ENCODE peak calls at places on chromosomes 5 and 9, in ten cellular contexts. Z, R, J, E, C, T, K, O, B and H are unnamed samples.

GRCh38 chr9:136611119-136611518 is 51.6 kb upstream of the EGFL7 start:
- DNase-seq in E (no peak), Z (no peak), T (no peak), K (no peak), O (no peak), C (no peak), R (no peak), B (no peak), J (no peak), H (no peak)

GRCh38 chr5:32309766-32310165 is 3.0 kb downstream of the MTMR12 start:
- DNase-seq in Z (no peak), E (no peak), J (no peak), K (no peak), B (no peak), O (no peak), C (no peak), R (no peak), T (no peak), H (no peak)

GRCh38 chr5:91373600-91373999 is 9.5 kb downstream of the ARRDC3 start:
- DNase-seq in J (no peak), R (no peak), Z (no peak), B (no peak), K (no peak), C (no peak), O (no peak), E (no peak), T (no peak), H (no peak)

GRCh38 chr5:155049569-155050383 is 36.2 kb downstream of the KIF4B start:
- DNase-seq in O (no peak), B (no peak), C (no peak), J (no peak), T (no peak), R (no peak), E (no peak), Z (peak; percentile 4), K (peak; percentile 4), H (no peak)

GRCh38 chr9:125409637-125410521 is 148.3 kb downstream of the GAPVD1 start:
- DNase-seq in K (peak; percentile 48), C (no peak), B (no peak), J (no peak), Z (peak; percentile 53), E (no peak), R (peak; percentile 81), T (no peak), O (no peak), H (no peak)

GRCh38 chr5:172004824-172005237 is 1.6 kb downstream of the FBXW11 start:
- DNase-seq in O (no peak), T (no peak), B (no peak), R (no peak), J (no peak), K (no peak), Z (no peak), C (no peak), E (no peak), H (no peak)

GRCh38 chr5:172921906-172922305 is 37.3 kb upstream of the RPL26L1 start:
- DNase-seq in B (no peak), R (no peak), O (no peak), T (no peak), C (no peak), K (no peak), J (no peak), E (no peak), Z (no peak), H (no peak)

GRCh38 chr9:78865757-78866156 is 568.8 kb downstream of the PSAT1 start:
- DNase-seq in K (no peak), Z (no peak), R (no peak), E (no peak), B (no peak), O (no peak), T (no peak), C (no peak), J (no peak), H (no peak)

GRCh38 chr5:93674866-93675457 is 66.4 kb downstream of the POU5F2 start:
- DNase-seq in B (no peak), Z (no peak), K (no peak), C (no peak), E (no peak), T (no peak), O (no peak), J (no peak), R (no peak), H (no peak)

GRCh38 chr5:81751836-81752643 is 1.1 kb upstream of the SSBP2 start:
- DNase-seq in B (peak; percentile 30), Z (no peak), C (peak; percentile 77), E (no peak), R (no peak), T (no peak), K (no peak), O (peak; percentile 47), J (no peak), H (no peak)

GRCh38 chr9:95570646-95571045 is 53.9 kb upstream of the PTCH1 start:
- DNase-seq in J (no peak), B (no peak), K (no peak), R (no peak), Z (no peak), C (no peak), E (no peak), O (no peak), T (no peak), H (no peak)

GRCh38 chr5:9774472-9775079 is 144.4 kb upstream of the TAS2R1 start:
- DNase-seq in K (peak; percentile 3), J (no peak), Z (peak; percentile 84), B (no peak), C (no peak), E (no peak), O (no peak), T (no peak), R (no peak), H (no peak)
- TF ChIP-seq CTCF in K (no peak), J (no peak), Z (peak; percentile 63), B (no peak), C (no peak), E (no peak), O (no peak), T (no peak), R (no peak), H (no peak)

DNA sequence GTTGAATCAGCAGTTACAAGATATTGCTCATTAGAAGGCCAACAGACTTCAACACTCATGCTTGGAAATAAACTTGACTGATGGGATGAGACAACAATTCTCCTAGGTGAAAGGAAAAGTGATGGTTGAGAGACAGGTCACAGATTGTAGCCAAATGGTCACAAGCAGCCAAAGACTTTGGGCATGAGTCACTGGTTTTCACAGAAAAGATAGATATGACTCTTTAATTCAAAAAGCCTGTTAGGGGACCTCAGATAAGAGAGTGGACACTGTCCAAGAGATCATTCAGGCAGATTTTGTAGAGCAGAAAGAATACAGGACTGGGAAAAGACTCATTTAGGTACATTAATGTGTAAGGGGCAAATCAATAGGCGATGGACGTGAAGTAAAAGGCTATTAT is 982.5 kb downstream of the MAT2B start:
- DNase-seq in B (no peak), O (no peak), J (no peak), R (no peak), C (no peak), K (no peak), T (no peak), E (no peak), Z (peak; percentile 20), H (no peak)
- H3K4me1 ChIP-seq in B (no peaks in the 10 kb centered on the region), O (no peaks in the 10 kb centered on the region), J (no peaks in the 10 kb centered on the region), R (no peaks in the 10 kb centered on the region), C (no peaks in the 10 kb centered on the region), K (no peaks in the 10 kb centered on the region), T (no peaks in the 10 kb centered on the region), E (no peaks in the 10 kb centered on the region), Z (no peaks in the 10 kb centered on the region), H (no peaks in the 10 kb centered on the region)

DNA sequence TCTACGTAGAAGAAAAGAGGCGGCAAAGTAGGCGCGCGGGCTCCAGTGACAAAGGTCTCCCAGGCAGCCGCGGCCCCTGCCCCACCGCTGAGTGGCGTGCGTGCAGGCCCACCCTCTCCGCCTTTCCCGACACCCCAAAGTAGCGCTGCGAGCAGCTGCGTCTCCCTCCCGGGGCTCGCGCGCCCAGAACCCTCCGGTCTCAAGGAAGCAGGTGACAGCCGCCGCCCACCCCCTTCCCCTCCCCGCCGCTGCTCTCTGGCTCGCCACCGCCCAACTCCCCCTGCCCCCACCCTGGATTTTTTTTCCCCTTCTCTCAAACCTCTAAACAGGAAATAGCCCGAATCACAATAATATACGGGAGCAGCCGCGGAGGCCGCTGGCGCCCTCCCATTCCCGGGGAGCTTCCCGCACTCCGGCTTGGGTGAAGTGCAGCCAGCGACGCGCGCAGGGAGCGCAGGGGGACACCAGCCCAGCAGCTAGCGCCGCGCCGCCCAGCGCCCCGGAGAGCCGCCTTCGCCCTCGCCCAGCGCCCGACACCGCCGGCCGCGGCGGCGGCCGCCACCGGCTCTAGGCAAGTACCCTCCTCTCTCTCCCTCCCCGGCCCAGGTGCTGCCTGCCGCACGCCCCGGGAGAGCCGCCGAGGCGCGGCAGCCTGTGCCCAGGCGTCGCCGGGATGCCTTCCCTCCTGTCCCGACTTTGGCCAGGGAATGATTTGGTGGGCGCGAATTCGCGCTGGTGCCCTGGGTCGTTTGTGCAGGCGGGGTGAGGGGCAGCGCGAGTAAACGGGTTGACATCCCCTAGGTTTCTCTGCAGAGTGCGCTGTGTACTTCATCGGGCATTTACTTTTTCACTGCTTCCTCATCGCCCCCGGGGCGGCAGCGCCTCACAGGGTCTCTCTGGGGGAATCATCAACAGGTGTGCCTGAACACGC is 52.7 kb upstream of the TJP2 start:
- DNase-seq in E (no peak), J (peak; percentile 72), T (peak; percentile 85), C (no peak), O (peak; percentile 56), R (peak; percentile 33), Z (peak; percentile 31), K (peak; percentile 72), B (peak; percentile 66), H (peak; percentile 65)
- TF ChIP-seq POLR2A in E (no peak), J (peak; percentile 36), T (no peak), C (peak; percentile 10), O (no peak), R (no peak), Z (no peak), K (no peak), B (no peak), H (no peak)

GRCh38 chr5:72280655-72281069 is 39.4 kb downstream of the MRPS27 start:
- DNase-seq in J (no peak), C (no peak), K (no peak), B (no peak), E (no peak), O (peak; percentile 27), Z (peak; percentile 66), R (peak; percentile 55), T (no peak), H (no peak)
- TF ChIP-seq CTCF in J (no peak), C (peak; percentile 56), K (peak; percentile 37), B (no peak), E (peak; percentile 11), O (no peak), Z (peak; percentile 52), R (peak; percentile 49), T (no peak), H (peak; percentile 19)

DNA sequence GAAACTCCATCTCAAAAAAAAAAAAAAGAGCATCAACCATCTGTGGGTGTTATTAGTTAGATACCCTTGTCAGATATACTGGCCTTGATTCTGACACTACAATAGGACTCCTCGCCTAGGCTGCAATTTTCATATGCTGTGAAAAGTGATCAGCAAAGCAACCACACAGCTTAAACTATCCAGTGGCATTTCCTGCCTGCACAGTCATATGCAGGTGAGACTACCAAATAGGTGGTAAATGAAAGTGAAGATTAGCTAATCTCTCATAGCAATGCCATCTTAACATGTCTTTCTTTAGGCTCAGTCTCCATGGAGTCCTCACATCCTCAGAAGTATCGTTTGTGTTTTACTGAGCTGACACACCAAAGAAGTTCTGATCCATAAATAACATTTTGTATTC is 40.8 kb downstream of the GRAMD2B start:
- DNase-seq in E (no peak), B (no peak), J (no peak), C (no peak), K (no peak), T (no peak), Z (no peak), O (no peak), R (no peak), H (no peak)
- H3K4me1 ChIP-seq in E (peaks cover 24% of the 10 kb centered on the region), B (peaks cover 9% of the 10 kb centered on the region), J (peaks cover 12% of the 10 kb centered on the region), C (no peaks in the 10 kb centered on the region), K (peaks cover 10% of the 10 kb centered on the region), T (peaks cover 10% of the 10 kb centered on the region), Z (no peaks in the 10 kb centered on the region), O (peaks cover 7% of the 10 kb centered on the region), R (no peaks in the 10 kb centered on the region), H (peaks cover 26% of the 10 kb centered on the region)

GRCh38 chr5:181203842-181204560 is 995 bp downstream of the TRIM7 start:
- DNase-seq in B (no peak), K (no peak), T (no peak), R (peak; percentile 60), O (no peak), Z (no peak), J (peak; percentile 32), E (peak; percentile 81), C (peak; percentile 66), H (no peak)
- TF ChIP-seq POLR2A in B (no peak), K (no peak), T (no peak), R (no peak), O (no peak), Z (no peak), J (no peak), E (no peak), C (no peak), H (no peak)